ENCODE peak calls at places on chromosomes 6 and 20, in four cellular contexts. Z is GM12878, D is HepG2, F is K562. T is an unnamed sample.

GRCh38 chr6:41064841-41065240 is 7.3 kb downstream of the OARD1 start:
- DNase-seq in Z (no peak), F (no peak), D (peak), T (no peak)

GRCh38 chr6:124669713-124670480 is 292.3 kb upstream of the RNF217 start:
- DNase-seq in D (no peak), F (no peak), Z (no peak), T (no peak)

GRCh38 chr20:50170549-50171220 is 17.2 kb upstream of the PEDS1 start:
- DNase-seq in F (no peak), D (no peak), Z (no peak), T (no peak)

GRCh38 chr6:79833264-79833663 is 114.1 kb downstream of the ELOVL4 start:
- DNase-seq in D (no peak), Z (no peak), F (no peak), T (no peak)

GRCh38 chr20:49579874-49580817 is 12.2 kb upstream of the PTGIS start:
- DNase-seq in Z (no peak), D (peak), F (no peak), T (no peak)

GRCh38 chr20:22232473-22232872 is 351.9 kb downstream of the FOXA2 start:
- DNase-seq in D (no peak), Z (peak), F (no peak), T (no peak)

GRCh38 chr6:105364243-105364642 is 38.6 kb downstream of the PREP start:
- DNase-seq in F (no peak), Z (no peak), D (no peak), T (no peak)

GRCh38 chr6:133890941-133891813 is 2.3 kb downstream of the TCF21 start:
- DNase-seq in Z (no peak), F (peak), D (no peak), T (peak)

GRCh38 chr20:3586111-3586510 is 77.1 kb downstream of the GFRA4 start:
- DNase-seq in D (no peak), Z (no peak), F (no peak), T (no peak)

GRCh38 chr6:125906158-125906998 is 50.2 kb upstream of the HINT3 start:
- DNase-seq in D (peak), Z (no peak), F (peak), T (peak)

GRCh38 chr6:113696960-113697359 is 160.2 kb upstream of the MARCKS start:
- DNase-seq in Z (no peak), F (no peak), D (no peak), T (no peak)

GRCh38 chr20:47610247-47610944 is 108.7 kb downstream of the NCOA3 start:
- DNase-seq in Z (peak), D (no peak), F (peak), T (no peak)

GRCh38 chr20:19113343-19113930 is 99.0 kb upstream of the SLC24A3 start:
- DNase-seq in D (no peak), Z (no peak), F (no peak), T (no peak)

GRCh38 chr6:76719449-76719848 is 647.0 kb upstream of the IMPG1 start:
- DNase-seq in Z (no peak), D (no peak), F (no peak), T (no peak)

GRCh38 chr6:142462260-142462659 is 160.5 kb downstream of the ADGRG6 start:
- DNase-seq in F (no peak), D (peak), Z (no peak), T (peak)

GRCh38 chr6:31396422-31397152 is 6.8 kb upstream of the MICA start:
- DNase-seq in F (peak), D (peak), Z (no peak), T (peak)

GRCh38 chr6:8530775-8531435 is 95.6 kb upstream of the SLC35B3 start:
- DNase-seq in Z (no peak), F (no peak), D (no peak), T (no peak)

GRCh38 chr20:5222919-5223634 is 93.7 kb downstream of the PROKR2 start:
- DNase-seq in D (peak), Z (peak), F (peak), T (peak)

GRCh38 chr20:57435105-57435497 is 43.9 kb downstream of the RBM38 start:
- DNase-seq in F (no peak), Z (no peak), D (no peak), T (no peak)

GRCh38 chr6:33013608-33014007 is 4.2 kb upstream of the HLA-DOA start:
- DNase-seq in Z (no peak), F (no peak), D (no peak), T (no peak)

GRCh38 chr20:2421247-2421646 is 40.5 kb downstream of the TGM6 start:
- DNase-seq in F (no peak), D (no peak), Z (no peak), T (no peak)

GRCh38 chr6:116395647-116396046 is 24.9 kb downstream of the DSE start:
- DNase-seq in F (no peak), D (no peak), Z (no peak), T (no peak)

GRCh38 chr6:167698540-167698939 is 128.2 kb upstream of the AFDN start:
- DNase-seq in Z (no peak), F (no peak), D (no peak), T (no peak)

GRCh38 chr6:108561742-108562502 is 1.2 kb downstream of the FOXO3 start:
- DNase-seq in F (peak), Z (no peak), D (peak), T (peak)

GRCh38 chr20:48456361-48457184 is 371.2 kb downstream of the PREX1 start:
- DNase-seq in Z (peak), D (no peak), F (no peak), T (no peak)

GRCh38 chr6:16168121-16168520 is 39.2 kb downstream of the MYLIP start:
- DNase-seq in D (no peak), Z (no peak), F (peak), T (no peak)

GRCh38 chr20:25453035-25453810 is 45.8 kb downstream of the GINS1 start:
- DNase-seq in Z (no peak), D (no peak), F (no peak), T (no peak)

GRCh38 chr6:113068569-113068968 is 721.4 kb downstream of the RFPL4B start:
- DNase-seq in F (no peak), Z (no peak), D (no peak), T (no peak)

GRCh38 chr6:110385458-110385863 is 27.3 kb upstream of the METTL24 start:
- DNase-seq in F (no peak), Z (no peak), D (peak), T (no peak)

GRCh38 chr20:57076202-57076651 is 190.2 kb downstream of the BMP7 start:
- DNase-seq in Z (no peak), F (peak), D (peak), T (no peak)

GRCh38 chr6:148999501-148999900 is 252.7 kb downstream of the UST start:
- DNase-seq in F (no peak), D (no peak), Z (no peak), T (no peak)

GRCh38 chr6:142474446-142475289 is 172.9 kb downstream of the ADGRG6 start:
- DNase-seq in D (peak), Z (no peak), F (peak), T (peak)

GRCh38 chr20:51739722-51740249 is 28.4 kb downstream of the ATP9A start:
- DNase-seq in D (no peak), Z (no peak), F (no peak), T (no peak)

GRCh38 chr6:54194067-54194466 is 82.8 kb downstream of the MLIP start:
- DNase-seq in D (no peak), Z (no peak), F (no peak), T (no peak)

GRCh38 chr6:166572370-166573261 is 13.9 kb downstream of the RAMACL start:
- DNase-seq in D (no peak), F (no peak), Z (no peak), T (peak)

GRCh38 chr6:2713473-2714358 is 37.0 kb downstream of the MYLK4 start:
- DNase-seq in F (no peak), D (no peak), Z (no peak), T (no peak)

GRCh38 chr6:6494677-6495076 is 93.8 kb upstream of the LY86 start:
- DNase-seq in F (peak), Z (peak), D (peak), T (peak)

GRCh38 chr20:63495771-63496403 is 3.0 kb downstream of the EEF1A2 start:
- DNase-seq in D (peak), Z (no peak), F (peak), T (peak)

GRCh38 chr6:150741633-150742200 is 123.8 kb upstream of the MTHFD1L start:
- DNase-seq in D (peak), F (peak), Z (no peak), T (peak)

GRCh38 chr6:21442874-21443273 is 150.7 kb upstream of the SOX4 start:
- DNase-seq in F (no peak), Z (no peak), D (no peak), T (no peak)

GRCh38 chr6:21447987-21448386 is 145.6 kb upstream of the SOX4 start:
- DNase-seq in F (no peak), Z (no peak), D (no peak), T (no peak)

GRCh38 chr6:21441386-21441785 is 152.2 kb upstream of the SOX4 start:
- DNase-seq in F (no peak), Z (no peak), D (no peak), T (no peak)

GRCh38 chr6:21448485-21449109 is 145.0 kb upstream of the SOX4 start:
- DNase-seq in F (no peak), Z (no peak), D (no peak), T (no peak)

DNA sequence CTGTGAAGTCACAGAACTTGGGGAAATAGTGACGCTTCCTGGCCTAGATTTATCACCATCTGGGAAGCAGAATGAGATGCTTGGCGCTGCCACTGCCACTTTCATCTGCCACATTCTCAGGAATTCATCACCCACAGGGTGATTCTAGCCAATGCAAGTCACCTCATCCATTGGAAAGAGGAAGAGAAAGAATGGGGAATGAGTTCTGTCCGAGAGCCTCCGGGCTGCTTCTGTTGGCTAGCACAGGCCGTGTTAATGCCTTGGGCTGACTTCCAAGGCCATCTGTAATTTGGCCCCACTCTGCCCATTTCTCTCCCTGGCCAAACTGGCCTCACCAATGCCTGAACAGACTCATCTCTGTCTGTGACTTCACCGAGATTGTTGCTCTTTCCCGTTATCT is 148.7 kb upstream of the SOX4 start:
- DNase-seq in D (no peak), F (no peak), Z (no peak), T (no peak)
- TF ChIP-seq TCF7 in D (no peak), F (no peak), Z (no peak), T (no peak)

GRCh38 chr6:43050981-43051380 is 2.7 kb downstream of the CUL7 start:
- DNase-seq in D (no peak), F (no peak), Z (no peak), T (no peak)
- TF ChIP-seq TCF7 in D (no peak), F (no peak), Z (no peak), T (no peak)

DNA sequence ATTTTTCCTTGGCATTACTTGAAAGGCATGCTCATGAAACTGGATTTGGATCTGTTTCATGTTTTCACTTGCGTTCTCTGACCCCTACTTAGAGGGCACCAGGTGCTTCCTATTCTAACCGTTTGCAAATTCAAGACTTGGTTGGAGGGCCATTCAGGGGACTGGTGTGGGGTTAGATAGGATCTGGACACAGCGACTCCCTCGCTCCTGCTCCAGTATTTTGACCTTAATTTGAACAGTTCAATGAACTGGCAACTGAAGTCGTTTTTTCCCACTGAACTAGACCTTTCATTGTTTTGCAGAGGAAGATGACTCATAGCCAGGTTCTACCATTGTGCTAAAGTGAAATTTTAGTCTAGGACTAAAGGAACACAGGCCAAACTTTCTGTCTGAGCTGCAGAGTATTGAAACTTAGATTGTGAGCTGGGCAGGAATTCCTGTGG is 64.6 kb downstream of the UTRN start:
- DNase-seq in Z (peak), D (peak), F (peak), T (no peak)
- TF ChIP-seq TCF7 in Z (no peak), D (peak), F (no peak), T (no peak)

DNA sequence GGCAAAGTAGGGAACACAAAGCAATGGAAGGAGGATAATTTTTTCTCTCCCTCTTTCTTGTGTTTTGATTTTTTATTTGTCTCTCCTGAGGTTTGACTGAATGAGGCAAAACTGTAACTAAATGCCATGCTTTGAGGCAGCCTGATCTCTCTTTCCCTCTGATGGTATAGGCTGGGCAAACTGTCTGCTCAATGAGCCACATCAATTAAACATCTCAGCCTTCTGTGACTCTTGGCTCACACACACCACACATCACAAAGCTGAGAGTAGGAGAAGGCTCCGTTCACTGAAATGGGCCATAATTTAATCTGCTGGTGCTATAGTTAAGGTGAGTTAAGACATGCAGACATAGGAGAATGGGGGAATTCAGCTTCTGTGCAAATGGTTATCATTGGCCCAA is 28.1 kb upstream of the SCGN start:
- DNase-seq in F (no peak), D (no peak), Z (no peak), T (no peak)
- TF ChIP-seq TCF7 in F (no peak), D (no peak), Z (no peak), T (no peak)

GRCh38 chr20:38092260-38092857 is 58.8 kb downstream of the RPRD1B start:
- DNase-seq in F (no peak), D (no peak), Z (peak), T (no peak)

GRCh38 chr20:38091447-38092216 is 58.1 kb downstream of the RPRD1B start:
- DNase-seq in F (peak), D (no peak), Z (peak), T (no peak)

GRCh38 chr20:38094968-38095689 is 61.6 kb downstream of the RPRD1B start:
- DNase-seq in F (no peak), D (no peak), Z (no peak), T (no peak)

GRCh38 chr20:38093641-38094077 is 60.1 kb downstream of the RPRD1B start:
- DNase-seq in F (no peak), Z (no peak), D (peak), T (no peak)

GRCh38 chr20:38094373-38094775 is 60.8 kb downstream of the RPRD1B start:
- DNase-seq in F (peak), Z (peak), D (peak), T (no peak)
- TF ChIP-seq TCF7 in F (no peak), Z (no peak), D (peak), T (no peak)

GRCh38 chr20:34579936-34580587 is 21.5 kb downstream of the MAP1LC3A start:
- DNase-seq in D (no peak), Z (peak), F (no peak), T (no peak)
- TF ChIP-seq TCF7 in D (no peak), Z (no peak), F (no peak), T (no peak)